ENCODE peak calls at places on chromosomes 1 and 21, in seven cellular contexts. O, M, B, C, L, Y and N are unnamed samples.

GRCh38 chr1:55478742-55479141 is 263.6 kb upstream of the USP24 start:
- DNase-seq in L (peak), B (peak), C (no peak), Y (no peak), O (no peak), M (peak), N (no peak)

GRCh38 chr1:117664314-117664713 is 58.5 kb downstream of the TENT5C start:
- DNase-seq in B (no peak), C (no peak), O (peak), Y (no peak), M (no peak), L (no peak), N (no peak)

GRCh38 chr1:78722521-78722920 is 72.9 kb downstream of the IFI44 start:
- DNase-seq in Y (no peak), B (peak), L (no peak), C (no peak), M (no peak), O (no peak), N (no peak)

GRCh38 chr1:37998913-37999433 is 6.3 kb downstream of the FHL3 start:
- DNase-seq in Y (no peak), M (no peak), L (no peak), C (no peak), O (no peak), B (no peak), N (no peak)

GRCh38 chr1:74629283-74629682 is 44.3 kb downstream of the ERICH3 start:
- DNase-seq in C (no peak), B (no peak), Y (no peak), M (no peak), O (no peak), L (no peak), N (no peak)

GRCh38 chr1:97553975-97554374 is 366.9 kb downstream of the DPYD start:
- DNase-seq in B (peak), L (no peak), M (no peak), O (no peak), C (no peak), Y (no peak), N (no peak)

GRCh38 chr1:58392083-58392482 is 154.4 kb downstream of the OMA1 start:
- DNase-seq in L (no peak), M (no peak), C (no peak), O (peak), B (no peak), Y (no peak), N (no peak)

GRCh38 chr1:1199961-1200875 is 6.2 kb downstream of the TNFRSF18 start:
- DNase-seq in L (no peak), M (no peak), O (peak), C (no peak), B (no peak), Y (no peak), N (no peak)

GRCh38 chr21:27104749-27105439 is 138.0 kb upstream of the ADAMTS5 start:
- DNase-seq in C (peak), M (peak), L (no peak), O (no peak), Y (no peak), B (peak), N (no peak)

GRCh38 chr1:54151013-54151412 is 1.8 kb downstream of the CDCP2 start:
- DNase-seq in C (no peak), M (no peak), O (no peak), L (no peak), Y (no peak), B (no peak), N (no peak)

GRCh38 chr1:228530951-228531731 is 44.0 kb downstream of the RNF187 start:
- DNase-seq in C (no peak), B (no peak), L (no peak), Y (no peak), O (no peak), M (no peak), N (no peak)

GRCh38 chr1:231241751-231242150 is 739 bp downstream of the GNPAT start:
- DNase-seq in B (no peak), C (peak), L (peak), Y (peak), M (peak), O (no peak), N (no peak)

GRCh38 chr1:39485046-39485803 is 6.2 kb upstream of the BMP8A start:
- DNase-seq in L (no peak), C (no peak), Y (no peak), M (no peak), B (no peak), O (no peak), N (no peak)

GRCh38 chr1:234186037-234186688 is 187.1 kb upstream of the COA6 start:
- DNase-seq in L (no peak), Y (peak), M (no peak), O (no peak), B (peak), C (peak), N (no peak)

GRCh38 chr1:18738126-18738525 is 107.5 kb downstream of the PAX7 start:
- DNase-seq in L (no peak), B (no peak), O (no peak), C (no peak), Y (no peak), M (no peak), N (no peak)

GRCh38 chr1:206833131-206833530 is 32.3 kb upstream of the IL20 start:
- DNase-seq in M (no peak), C (no peak), O (no peak), L (no peak), Y (no peak), B (no peak), N (no peak)

GRCh38 chr1:41613646-41614592 is 129.4 kb upstream of the EDN2 start:
- DNase-seq in L (no peak), B (peak), C (no peak), Y (no peak), M (no peak), O (no peak), N (no peak)

GRCh38 chr1:182786223-182787001 is 3.2 kb upstream of the NPL start:
- DNase-seq in Y (peak), B (peak), M (peak), L (peak), C (peak), O (no peak), N (peak)

GRCh38 chr1:152622803-152623202 is at the start of gene LCE3A:
- DNase-seq in Y (peak), B (no peak), O (peak), C (no peak), M (no peak), L (peak), N (no peak)

GRCh38 chr1:47779613-47780012 is 217.6 kb downstream of the TRABD2B start:
- DNase-seq in O (no peak), C (no peak), Y (no peak), B (no peak), M (no peak), L (no peak), N (no peak)

GRCh38 chr1:155002479-155003226 is at the start of gene ZBTB7B:
- DNase-seq in Y (peak), L (no peak), C (no peak), M (no peak), O (peak), B (no peak), N (no peak)

GRCh38 chr1:226880372-226881287 is 10.2 kb downstream of the PSEN2 start:
- DNase-seq in L (no peak), B (no peak), Y (no peak), M (no peak), O (no peak), C (no peak), N (no peak)

GRCh38 chr1:76053021-76053420 is 21.5 kb upstream of the ST6GALNAC3 start:
- DNase-seq in B (no peak), L (no peak), Y (peak), M (no peak), C (no peak), O (no peak), N (no peak)

GRCh38 chr1:43238104-43238503 is 31.7 kb upstream of the TMEM125 start:
- DNase-seq in C (peak), O (no peak), Y (peak), L (peak), B (peak), M (peak), N (peak)

GRCh38 chr1:9331016-9331415 is 38.3 kb downstream of the SPSB1 start:
- DNase-seq in L (no peak), M (no peak), C (no peak), Y (no peak), B (no peak), O (no peak), N (no peak)

GRCh38 chr1:75125161-75125681 is 9.0 kb upstream of the LHX8 start:
- DNase-seq in L (no peak), Y (no peak), O (no peak), M (no peak), B (no peak), C (no peak), N (no peak)

GRCh38 chr1:33255347-33256311 is 663 bp upstream of the ZNF362 start:
- DNase-seq in B (peak), L (peak), C (no peak), Y (no peak), M (peak), O (peak), N (no peak)

GRCh38 chr1:82099170-82099569 is 298.4 kb downstream of the ADGRL2 start:
- DNase-seq in B (no peak), C (no peak), Y (no peak), O (no peak), M (no peak), L (no peak), N (no peak)

GRCh38 chr1:29124366-29125236 is 898 bp upstream of the TMEM200B start:
- DNase-seq in O (peak), C (peak), L (peak), M (peak), Y (peak), B (peak), N (no peak)

GRCh38 chr1:244074559-244075171 is 23.6 kb downstream of the ZBTB18 start:
- DNase-seq in C (no peak), B (no peak), Y (no peak), L (no peak), M (no peak), O (peak), N (no peak)

GRCh38 chr21:35206141-35207125 is 157.3 kb upstream of the RUNX1 start:
- DNase-seq in B (no peak), O (peak), C (peak), L (no peak), Y (no peak), M (no peak), N (peak)

GRCh38 chr1:200488375-200489165 is 78.7 kb upstream of the ZNF281 start:
- DNase-seq in L (peak), O (no peak), B (peak), C (peak), M (peak), Y (peak), N (peak)

GRCh38 chr1:244053831-244054230 is 2.7 kb downstream of the ZBTB18 start:
- DNase-seq in Y (no peak), M (no peak), O (no peak), C (no peak), L (no peak), B (no peak), N (no peak)

GRCh38 chr1:162020145-162020544 is 3.5 kb downstream of the OLFML2B start:
- DNase-seq in O (no peak), L (no peak), B (no peak), M (no peak), C (no peak), Y (peak), N (no peak)